ENCODE peak calls at places on chromosomes 11 and 22, in five cellular contexts. O is cardiac muscle cell; X is activated CD8-positive, alpha-beta memory T cell treated with anti-CD3 and anti-CD28 coated beads for 48 hours; I is uterus; Y is hepatic stellate cell. R is an unnamed sample.
A peak's percentile ranks its signal among the peaks of the same experiment; 100 is the strongest.

GRCh38 chr11:35907648-35908431 is 36.0 kb upstream of the LDLRAD3 start:
- DNase-seq in O (no peak), X (no peak), I (peak; percentile 87), Y (peak; percentile 12), R (peak; percentile 92)

GRCh38 chr11:79422866-79423265 is 18.0 kb downstream of the TENM4 start:
- DNase-seq in O (no peak), X (no peak), I (no peak), Y (peak; percentile 8), R (no peak)

GRCh38 chr11:6251990-6252473 is 7.6 kb upstream of the CCKBR start:
- DNase-seq in O (no peak), X (no peak), I (no peak), Y (no peak), R (peak; percentile 90)

GRCh38 chr11:101456812-101457211 is 127.0 kb downstream of the TRPC6 start:
- DNase-seq in O (no peak), X (no peak), I (no peak), Y (no peak), R (no peak)

GRCh38 chr11:74321487-74322188 is 10.2 kb upstream of the P4HA3 start:
- DNase-seq in O (peak; percentile 42), X (no peak), I (peak; percentile 27), Y (peak; percentile 37), R (peak; percentile 60)

GRCh38 chr22:32050678-32051515 is 7.8 kb downstream of the SLC5A1 start:
- DNase-seq in O (no peak), X (peak; percentile 30), I (no peak), Y (peak; percentile 44), R (peak; percentile 79)

GRCh38 chr22:45291931-45292290 is 7.2 kb downstream of the UPK3A start:
- DNase-seq in O (no peak), X (no peak), I (no peak), Y (no peak), R (no peak)

GRCh38 chr11:72703281-72704008 is 29.2 kb upstream of the PDE2A start:
- DNase-seq in O (no peak), X (no peak), I (peak; percentile 82), Y (peak; percentile 92), R (peak; percentile 81)

GRCh38 chr11:87281496-87281895 is 243.8 kb downstream of the TMEM135 start:
- DNase-seq in O (no peak), X (no peak), I (no peak), Y (peak; percentile 43), R (peak; percentile 87)

GRCh38 chr11:132874638-132875037 is 657.7 kb downstream of the OPCML start:
- DNase-seq in O (no peak), X (no peak), I (no peak), Y (peak; percentile 25), R (no peak)

GRCh38 chr11:112381578-112381977 is 120.9 kb upstream of the PLET1 start:
- DNase-seq in O (no peak), X (no peak), I (no peak), Y (no peak), R (no peak)

GRCh38 chr11:77324508-77324907 is 23.0 kb upstream of the GDPD4 start:
- DNase-seq in O (no peak), X (no peak), I (no peak), Y (no peak), R (no peak)

GRCh38 chr11:1542267-1542666 is 29.8 kb downstream of the DUSP8 start:
- DNase-seq in O (no peak), X (no peak), I (no peak), Y (no peak), R (no peak)

GRCh38 chr11:75475767-75476650 is 43.0 kb upstream of the KLHL35 start:
- DNase-seq in O (no peak), X (peak; percentile 3), I (peak; percentile 60), Y (no peak), R (peak; percentile 52)

GRCh38 chr11:65592840-65593517 is 2.6 kb downstream of the KCNK7 start:
- DNase-seq in O (no peak), X (no peak), I (no peak), Y (no peak), R (no peak)

GRCh38 chr11:100671471-100671870 is 15.6 kb upstream of the ARHGAP42 start:
- DNase-seq in O (no peak), X (no peak), I (no peak), Y (no peak), R (peak; percentile 92)

GRCh38 chr11:46675949-46676348 is 24.5 kb downstream of the ARHGAP1 start:
- DNase-seq in O (no peak), X (no peak), I (no peak), Y (no peak), R (no peak)

GRCh38 chr11:93622043-93622442 is 39.4 kb upstream of the CEP295 start:
- DNase-seq in O (no peak), X (no peak), I (no peak), Y (no peak), R (no peak)

GRCh38 chr11:10502770-10503169 is 38.2 kb downstream of the RNF141 start:
- DNase-seq in O (no peak), X (no peak), I (no peak), Y (no peak), R (no peak)

GRCh38 chr11:113994077-113994954 is 19.4 kb downstream of the HTR3A start:
- DNase-seq in O (peak; percentile 36), X (peak; percentile 10), I (no peak), Y (peak; percentile 32), R (no peak)

GRCh38 chr11:93952082-93952780 is 68.9 kb upstream of the HEPHL1 start:
- DNase-seq in O (no peak), X (no peak), I (no peak), Y (no peak), R (no peak)

GRCh38 chr11:65417702-65418430 is 4.7 kb upstream of the NEAT1 start:
- DNase-seq in O (peak; percentile 46), X (no peak), I (peak; percentile 81), Y (peak; percentile 82), R (peak; percentile 34)

GRCh38 chr11:44484211-44484610 is 81.3 kb upstream of the CD82 start:
- DNase-seq in O (peak; percentile 49), X (no peak), I (no peak), Y (peak; percentile 54), R (peak; percentile 7)

GRCh38 chr11:97574976-97575665 is 1185.3 kb downstream of the JRKL start:
- DNase-seq in O (no peak), X (no peak), I (no peak), Y (no peak), R (peak; percentile 18)

GRCh38 chr22:19941365-19942070 is at the start of the genes COMT and TXNRD2:
- DNase-seq in O (peak; percentile 65), X (peak; percentile 43), I (peak; percentile 55), Y (peak; percentile 89), R (peak; percentile 40)

GRCh38 chr11:61535998-61536675 is 27.6 kb downstream of the LRRC10B start:
- DNase-seq in O (no peak), X (no peak), I (no peak), Y (no peak), R (no peak)

GRCh38 chr11:48109046-48109666 is 107.5 kb upstream of the OR4B1 start:
- DNase-seq in O (no peak), X (no peak), I (no peak), Y (peak; percentile 46), R (peak; percentile 55)

GRCh38 chr11:103164093-103164796 is 55.0 kb downstream of the DYNC2H1 start:
- DNase-seq in O (no peak), X (no peak), I (no peak), Y (no peak), R (no peak)

GRCh38 chr11:11451501-11452005 is 98.5 kb upstream of the CSNK2A3 start:
- DNase-seq in O (no peak), X (no peak), I (no peak), Y (no peak), R (no peak)

GRCh38 chr11:117097567-117098268 is 510 bp downstream of the SIK3 start:
- DNase-seq in O (peak; percentile 69), X (no peak), I (no peak), Y (peak; percentile 42), R (peak; percentile 8)

GRCh38 chr11:88604255-88604654 is 266.7 kb upstream of the CTSC start:
- DNase-seq in O (no peak), X (no peak), I (no peak), Y (peak; percentile 4), R (peak; percentile 35)

GRCh38 chr11:123227763-123228488 is 32.9 kb upstream of the CLMP start:
- DNase-seq in O (no peak), X (no peak), I (no peak), Y (no peak), R (no peak)

GRCh38 chr11:125273519-125274000 is 109.0 kb downstream of the PKNOX2 start:
- DNase-seq in O (no peak), X (no peak), I (no peak), Y (no peak), R (no peak)

GRCh38 chr11:123111465-123111864 is 49.5 kb upstream of the HSPA8 start:
- DNase-seq in O (peak; percentile 81), X (no peak), I (no peak), Y (peak; percentile 52), R (peak; percentile 70)

GRCh38 chr11:2813141-2813908 is 72.2 kb downstream of the CDKN1C start:
- DNase-seq in O (peak; percentile 50), X (no peak), I (no peak), Y (no peak), R (peak; percentile 89)

GRCh38 chr11:80587906-80588305 is 1147.1 kb upstream of the TENM4 start:
- DNase-seq in O (no peak), X (no peak), I (no peak), Y (no peak), R (no peak)

R was measured in amniotic epithelial cell.